ENCODE peak calls at places on chromosome 20, in seven cellular contexts. C, G, I, Y, R, F and D are unnamed samples. For H3K4me1, the result is how much of the 10 kb centered on the place peaks cover.

GRCh38 chr20:4944518-4944917 is 56.8 kb downstream of the SLC23A2 start:
- DNase-seq in C (no peak), G (no peak), I (no peak), Y (no peak), R (no peak), F (no peak), D (no peak)

GRCh38 chr20:32674362-32674789 is 635 bp upstream of the C20orf203 start:
- DNase-seq in C (peak), G (peak), I (peak), Y (peak), R (peak), F (no peak), D (peak)

GRCh38 chr20:32980131-32980941 is 23.9 kb downstream of the SUN5 start:
- DNase-seq in C (no peak), G (no peak), I (no peak), Y (no peak), R (no peak), F (no peak), D (no peak)

GRCh38 chr20:23396961-23397620 is 24.2 kb downstream of the NAPB start:
- DNase-seq in C (no peak), G (no peak), I (no peak), Y (no peak), R (no peak), F (no peak), D (no peak)

GRCh38 chr20:10113746-10114145 is 79.0 kb downstream of the ANKEF1 start:
- DNase-seq in C (no peak), G (no peak), I (no peak), Y (no peak), R (no peak), F (no peak), D (no peak)

GRCh38 chr20:57966609-57967008 is 256.8 kb upstream of the PMEPA1 start:
- DNase-seq in C (no peak), G (no peak), I (no peak), Y (no peak), R (no peak), F (no peak), D (no peak)

GRCh38 chr20:17715075-17715474 is 15.3 kb downstream of the BANF2 start:
- DNase-seq in C (no peak), G (no peak), I (no peak), Y (no peak), R (no peak), F (no peak), D (no peak)

GRCh38 chr20:41497186-41497895 is 120.8 kb downstream of the CHD6 start:
- DNase-seq in C (no peak), G (no peak), I (no peak), Y (no peak), R (no peak), F (no peak), D (no peak)

GRCh38 chr20:45365444-45365970 is 2.6 kb downstream of the SYS1 start:
- DNase-seq in C (no peak), G (no peak), I (no peak), Y (no peak), R (no peak), F (no peak), D (no peak)

GRCh38 chr20:3900187-3900604 is 11.0 kb downstream of the PANK2 start:
- DNase-seq in C (no peak), G (no peak), I (peak), Y (no peak), R (no peak), F (no peak), D (no peak)

GRCh38 chr20:15642676-15643075 is 930.6 kb downstream of the KIF16B start:
- DNase-seq in C (no peak), G (no peak), I (no peak), Y (no peak), R (no peak), F (no peak), D (no peak)

GRCh38 chr20:53214392-53214791 is 242.2 kb downstream of the TSHZ2 start:
- DNase-seq in C (no peak), G (no peak), I (no peak), Y (no peak), R (no peak), F (no peak), D (no peak)

GRCh38 chr20:31674895-31675827 is 37.4 kb downstream of the COX4I2 start:
- DNase-seq in C (peak), G (no peak), I (no peak), Y (peak), R (peak), F (peak), D (no peak)

GRCh38 chr20:51678041-51678697 is 90.0 kb downstream of the ATP9A start:
- DNase-seq in C (no peak), G (no peak), I (peak), Y (no peak), R (no peak), F (peak), D (peak)

GRCh38 chr20:25418779-25419178 is 11.3 kb downstream of the GINS1 start:
- DNase-seq in C (no peak), G (no peak), I (no peak), Y (no peak), R (no peak), F (no peak), D (no peak)

GRCh38 chr20:11891081-11891826 is 26.4 kb upstream of the BTBD3 start:
- DNase-seq in C (peak), G (no peak), I (peak), Y (peak), R (peak), F (peak), D (peak)

GRCh38 chr20:45368221-45368980 is 5.4 kb downstream of the SYS1 start:
- DNase-seq in C (no peak), G (no peak), I (no peak), Y (peak), R (no peak), F (no peak), D (no peak)

GRCh38 chr20:21703740-21704407 is 1.6 kb upstream of the PAX1 start:
- DNase-seq in C (no peak), G (no peak), I (peak), Y (no peak), R (no peak), F (no peak), D (no peak)

GRCh38 chr20:58039569-58040092 is 188.8 kb downstream of the ANKRD60 start:
- DNase-seq in C (no peak), G (no peak), I (no peak), Y (no peak), R (no peak), F (peak), D (no peak)

GRCh38 chr20:24095753-24096152 is 107.2 kb upstream of the GGTLC1 start:
- DNase-seq in C (no peak), G (no peak), I (no peak), Y (no peak), R (no peak), F (no peak), D (peak)

GRCh38 chr20:3195607-3196230 is 8.8 kb downstream of the DDRGK1 start:
- DNase-seq in C (no peak), G (no peak), I (no peak), Y (no peak), R (no peak), F (no peak), D (no peak)

GRCh38 chr20:4951299-4951698 is 50.0 kb downstream of the SLC23A2 start:
- DNase-seq in C (no peak), G (no peak), I (no peak), Y (no peak), R (no peak), F (no peak), D (no peak)

GRCh38 chr20:22080985-22081384 is 375.5 kb downstream of the PAX1 start:
- DNase-seq in C (no peak), G (no peak), I (no peak), Y (no peak), R (no peak), F (no peak), D (no peak)

GRCh38 chr20:37524221-37524700 is 3.2 kb downstream of the NNAT start:
- DNase-seq in C (peak), G (no peak), I (no peak), Y (peak), R (no peak), F (no peak), D (peak)

GRCh38 chr20:52082612-52083011 is 109.0 kb downstream of the ZFP64 start:
- DNase-seq in C (no peak), G (no peak), I (no peak), Y (no peak), R (no peak), F (no peak), D (no peak)

GRCh38 chr20:57214948-57215347 is 51.5 kb downstream of the BMP7 start:
- DNase-seq in C (no peak), G (no peak), I (no peak), Y (no peak), R (no peak), F (no peak), D (no peak)

GRCh38 chr20:64090165-64090564 is 6.0 kb upstream of the LKAAEAR1 start:
- DNase-seq in C (no peak), G (no peak), I (no peak), Y (no peak), R (peak), F (no peak), D (no peak)

GRCh38 chr20:19944772-19945459 is 72.2 kb upstream of the NAA20 start:
- DNase-seq in C (no peak), G (no peak), I (no peak), Y (no peak), R (no peak), F (no peak), D (no peak)
- H3K4me1 ChIP-seq in C (half or more), G (under half), I (under half), Y (under half), R (under half), F (under half), D (under half)

GRCh38 chr20:20209684-20210083 is 157.4 kb downstream of the CFAP61 start:
- DNase-seq in C (no peak), G (no peak), I (no peak), Y (no peak), R (no peak), F (no peak), D (no peak)

GRCh38 chr20:20211274-20211987 is 156.5 kb upstream of the INSM1 start:
- DNase-seq in C (no peak), G (no peak), I (no peak), Y (peak), R (no peak), F (no peak), D (no peak)

GRCh38 chr20:20211988-20212518 is 155.9 kb upstream of the INSM1 start:
- DNase-seq in C (no peak), G (no peak), I (no peak), Y (no peak), R (no peak), F (no peak), D (no peak)

GRCh38 chr20:20210943-20211273 is 157.0 kb upstream of the INSM1 start:
- DNase-seq in C (no peak), G (no peak), I (no peak), Y (peak), R (no peak), F (no peak), D (no peak)

DNA sequence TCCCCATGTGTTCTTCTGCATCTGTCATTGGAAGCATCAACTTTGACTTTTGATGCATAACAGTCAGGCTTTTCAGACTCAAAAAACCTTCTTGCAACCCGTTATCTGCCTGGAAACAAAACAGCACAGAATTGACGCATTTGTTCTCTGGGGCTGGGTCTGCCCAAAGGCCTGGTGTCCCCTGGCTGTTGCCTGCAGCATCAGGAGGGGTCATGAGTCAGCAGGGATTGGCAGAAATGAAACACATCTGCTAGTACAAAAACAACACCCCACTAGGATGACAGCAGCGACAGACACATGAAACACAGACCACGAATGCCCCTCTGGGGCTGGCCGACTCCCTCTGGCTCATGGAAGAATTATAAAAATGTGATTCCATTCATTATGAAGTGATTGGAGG is 157.6 kb upstream of the INSM1 start:
- DNase-seq in C (no peak), G (no peak), I (no peak), Y (no peak), R (no peak), F (no peak), D (no peak)
- H3K27ac ChIP-seq in C (no peak), G (no peak), I (no peak), Y (no peak), R (no peak), F (no peak), D (no peak)

GRCh38 chr20:47352332-47353223 is 3.9 kb downstream of the ZMYND8 start:
- DNase-seq in C (peak), G (no peak), I (peak), Y (peak), R (no peak), F (no peak), D (no peak)
- TF ChIP-seq POLR2AphosphoS5 in C (peak), G (peak), I (no peak), Y (no peak), R (no peak), F (no peak), D (peak)

GRCh38 chr20:50668326-50668725 is 23.0 kb downstream of the RIPOR3 start:
- DNase-seq in C (no peak), G (no peak), I (no peak), Y (no peak), R (no peak), F (no peak), D (no peak)
- H3K4me1 ChIP-seq in C (under half), G (half or more), I (under half), Y (under half), R (under half), F (under half), D (under half)

DNA sequence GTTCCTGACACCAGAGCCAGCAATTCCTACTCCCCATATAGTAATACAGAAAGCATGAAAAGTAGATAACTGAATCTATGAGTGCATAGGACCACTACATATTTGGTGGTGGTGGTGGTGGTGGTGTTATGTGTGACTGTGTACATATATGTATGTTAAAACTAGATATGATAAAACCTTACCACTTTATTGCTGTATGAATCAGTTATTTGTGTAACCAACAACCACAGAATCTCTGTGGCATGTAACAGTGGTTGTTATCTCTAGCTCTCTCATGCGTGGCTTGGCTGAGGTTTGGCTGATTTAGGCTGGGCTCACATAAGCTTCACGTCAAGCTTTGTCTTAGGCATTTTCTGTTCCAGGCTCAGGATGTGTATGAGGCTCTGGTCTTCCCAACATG is 55.7 kb downstream of the PLCB1 start:
- DNase-seq in C (no peak), G (no peak), I (no peak), Y (no peak), R (no peak), F (no peak), D (no peak)
- H3K27ac ChIP-seq in C (no peak), G (no peak), I (no peak), Y (no peak), R (no peak), F (no peak), D (no peak)

GRCh38 chr20:62811720-62812119 is 5.1 kb upstream of the COL9A3 start:
- DNase-seq in C (no peak), G (no peak), I (no peak), Y (no peak), R (no peak), F (no peak), D (no peak)

GRCh38 chr20:62812181-62812906 is 4.5 kb upstream of the COL9A3 start:
- DNase-seq in C (no peak), G (no peak), I (no peak), Y (no peak), R (no peak), F (no peak), D (no peak)

GRCh38 chr20:62814060-62814708 is 2.7 kb upstream of the COL9A3 start:
- DNase-seq in C (no peak), G (no peak), I (no peak), Y (no peak), R (no peak), F (no peak), D (no peak)

GRCh38 chr20:62813588-62813987 is 3.3 kb upstream of the COL9A3 start:
- DNase-seq in C (no peak), G (no peak), I (no peak), Y (no peak), R (no peak), F (no peak), D (no peak)

GRCh38 chr20:62812907-62813200 is 4.0 kb upstream of the COL9A3 start:
- DNase-seq in C (no peak), G (no peak), I (no peak), Y (no peak), R (no peak), F (no peak), D (no peak)
- TF ChIP-seq POLR2AphosphoS5 in C (no peak), G (no peak), I (no peak), Y (no peak), R (no peak), F (no peak), D (no peak)

DNA sequence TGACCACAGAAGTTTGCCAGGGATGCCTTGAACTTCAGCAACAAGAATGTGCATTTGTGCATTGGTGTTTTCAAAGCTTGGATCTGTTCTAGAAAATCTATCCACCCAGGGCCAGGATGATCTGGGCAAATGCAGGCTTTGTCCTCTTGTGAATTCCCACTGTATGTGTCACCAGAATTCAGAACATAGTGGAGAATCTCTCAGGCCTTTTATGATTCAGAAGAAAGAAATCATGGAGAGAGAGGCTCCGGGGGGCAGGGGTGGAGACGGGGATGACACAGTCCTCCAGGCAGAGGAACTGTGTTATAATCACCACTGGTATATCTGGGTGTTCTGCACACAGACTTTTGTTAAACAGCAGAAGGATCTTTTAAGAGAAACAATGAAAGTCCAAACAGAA is 304.1 kb downstream of the CDH4 start:
- DNase-seq in C (no peak), G (no peak), I (no peak), Y (no peak), R (no peak), F (no peak), D (no peak)
- H3K4me1 ChIP-seq in C (under half), G (under half), I (under half), Y (under half), R (under half), F (under half), D (under half)

GRCh38 chr20:1938464-1939269 is 43.5 kb downstream of the SIRPA start:
- DNase-seq in C (no peak), G (no peak), I (no peak), Y (no peak), R (no peak), F (no peak), D (no peak)

GRCh38 chr20:1934578-1935573 is 39.7 kb downstream of the SIRPA start:
- DNase-seq in C (no peak), G (no peak), I (no peak), Y (no peak), R (no peak), F (no peak), D (no peak)

GRCh38 chr20:1935696-1936366 is 40.6 kb downstream of the SIRPA start:
- DNase-seq in C (no peak), G (no peak), I (no peak), Y (peak), R (no peak), F (no peak), D (no peak)

GRCh38 chr20:1939270-1939595 is 44.0 kb downstream of the SIRPA start:
- DNase-seq in C (no peak), G (no peak), I (no peak), Y (no peak), R (no peak), F (no peak), D (no peak)

DNA sequence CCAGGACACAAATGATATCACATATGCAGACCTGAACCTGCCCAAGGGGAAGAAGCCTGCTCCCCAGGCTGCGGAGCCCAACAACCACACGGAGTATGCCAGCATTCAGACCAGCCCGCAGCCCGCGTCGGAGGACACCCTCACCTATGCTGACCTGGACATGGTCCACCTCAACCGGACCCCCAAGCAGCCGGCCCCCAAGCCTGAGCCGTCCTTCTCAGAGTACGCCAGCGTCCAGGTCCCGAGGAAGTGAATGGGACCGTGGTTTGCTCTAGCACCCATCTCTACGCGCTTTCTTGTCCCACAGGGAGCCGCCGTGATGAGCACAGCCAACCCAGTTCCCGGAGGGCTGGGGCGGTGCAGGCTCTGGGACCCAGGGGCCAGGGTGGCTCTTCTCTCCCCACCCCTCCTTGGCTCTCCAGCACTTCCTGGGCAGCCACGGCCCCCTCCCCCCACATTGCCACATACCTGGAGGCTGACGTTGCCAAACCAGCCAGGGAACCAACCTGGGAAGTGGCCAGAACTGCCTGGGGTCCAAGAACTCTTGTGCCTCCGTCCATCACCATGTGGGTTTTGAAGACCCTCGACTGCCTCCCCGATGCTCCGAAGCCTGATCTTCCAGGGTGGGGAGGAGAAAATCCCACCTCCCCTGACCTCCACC is 42.2 kb downstream of the SIRPA start:
- DNase-seq in C (no peak), G (no peak), I (no peak), Y (no peak), R (no peak), F (no peak), D (no peak)
- H3K27ac ChIP-seq in C (no peak), G (no peak), I (no peak), Y (no peak), R (no peak), F (no peak), D (no peak)

GRCh38 chr20:43799150-43799711 is 72.4 kb upstream of the GTSF1L start:
- DNase-seq in C (no peak), G (no peak), I (no peak), Y (no peak), R (no peak), F (no peak), D (no peak)
- TF ChIP-seq POLR2AphosphoS5 in C (no peak), G (no peak), I (no peak), Y (no peak), R (no peak), F (no peak), D (peak)

GRCh38 chr20:36471885-36472642 is 69.3 kb upstream of the MYL9 start:
- DNase-seq in C (no peak), G (no peak), I (no peak), Y (no peak), R (no peak), F (no peak), D (no peak)

GRCh38 chr20:36470482-36471062 is 70.7 kb upstream of the MYL9 start:
- DNase-seq in C (no peak), G (no peak), I (no peak), Y (no peak), R (no peak), F (no peak), D (no peak)

GRCh38 chr20:36472656-36473071 is 68.7 kb upstream of the MYL9 start:
- DNase-seq in C (peak), G (no peak), I (peak), Y (peak), R (peak), F (peak), D (peak)

GRCh38 chr20:36474563-36474962 is 66.8 kb upstream of the MYL9 start:
- DNase-seq in C (no peak), G (no peak), I (no peak), Y (no peak), R (no peak), F (no peak), D (no peak)

GRCh38 chr20:36473164-36473563 is 68.2 kb upstream of the MYL9 start:
- DNase-seq in C (no peak), G (no peak), I (no peak), Y (no peak), R (no peak), F (no peak), D (no peak)
- H3K4me1 ChIP-seq in C (half or more), G (under half), I (under half), Y (half or more), R (under half), F (under half), D (under half)